ENCODE peak calls at places on chromosomes 6 and 20, in four cellular contexts. S is Daoy, A is occipital lobe, V is ELR. F is an unnamed sample.

GRCh38 chr20:63551068-63551467 is 2.9 kb upstream of the FNDC11 start:
- DNase-seq in S (no peak), A (no peak), V (no peak), F (no peak)

GRCh38 chr6:558089-558488 is 98.8 kb downstream of the HUS1B start:
- DNase-seq in V (peak; percentile 23), A (no peak), S (no peak), F (no peak)

GRCh38 chr20:40233401-40233800 is 455.6 kb downstream of the MAFB start:
- DNase-seq in S (no peak), V (no peak), A (no peak), F (no peak)

GRCh38 chr6:18465410-18466154 is 78.4 kb downstream of the RNF144B start:
- DNase-seq in A (no peak), S (no peak), V (no peak), F (no peak)

GRCh38 chr20:23272176-23273029 is 78.2 kb upstream of the NXT1 start:
- DNase-seq in V (no peak), S (no peak), A (no peak), F (no peak)

GRCh38 chr20:32536861-32537656 is 48.1 kb downstream of the NOL4L start:
- DNase-seq in V (no peak), S (no peak), A (no peak), F (no peak)

GRCh38 chr6:83758533-83758932 is 49.6 kb upstream of the SNAP91 start:
- DNase-seq in V (no peak), S (no peak), A (no peak), F (no peak)

GRCh38 chr20:44089987-44090674 is 96.9 kb downstream of the JPH2 start:
- DNase-seq in V (peak; percentile 71), A (no peak), S (peak; percentile 48), F (no peak)

GRCh38 chr6:109308018-109308492 is 74.2 kb downstream of the CD164 start:
- DNase-seq in V (peak; percentile 63), A (no peak), S (peak; percentile 79), F (no peak)

GRCh38 chr6:148653138-148653776 is 93.6 kb upstream of the UST start:
- DNase-seq in V (peak; percentile 44), S (no peak), A (no peak), F (no peak)

GRCh38 chr6:116397960-116398359 is 27.2 kb downstream of the DSE start:
- DNase-seq in S (no peak), V (peak; percentile 60), A (no peak), F (no peak)

GRCh38 chr6:89239338-89239737 is 22.2 kb upstream of the GABRR1 start:
- DNase-seq in S (no peak), A (no peak), V (peak; percentile 33), F (no peak)

GRCh38 chr20:63534427-63534830 is 2.7 kb downstream of the PTK6 start:
- DNase-seq in A (no peak), V (no peak), S (no peak), F (no peak)

GRCh38 chr20:61937146-61937962 is 128.3 kb downstream of the TAF4 start:
- DNase-seq in A (no peak), V (no peak), S (no peak), F (no peak)

GRCh38 chr6:147974376-147974775 is 368.3 kb upstream of the SASH1 start:
- DNase-seq in A (no peak), V (peak; percentile 61), S (peak; percentile 75), F (no peak)

GRCh38 chr6:147212618-147213017 is 8.4 kb downstream of the STXBP5 start:
- DNase-seq in S (no peak), V (no peak), A (no peak), F (no peak)

F was measured in cerebellar nuclear complex.